ENCODE peak calls at places on chromosome 16, in six cellular contexts. N, X, U, F, E and O are unnamed samples. For H3K9me3, the result is how much of the 10 kb centered on the place peaks cover.

GRCh38 chr16:20803192-20803560 is 3.1 kb downstream of the ERI2 start:
- DNase-seq in X (no peak), E (no peak), F (no peak), U (no peak), N (no peak), O (no peak)

GRCh38 chr16:48300391-48300856 is 53.1 kb upstream of the ABCC11 start:
- DNase-seq in F (no peak), U (no peak), E (no peak), N (no peak), X (no peak), O (no peak)

GRCh38 chr16:66274335-66275110 is 92.0 kb upstream of the CDH5 start:
- DNase-seq in U (no peak), E (peak), X (no peak), N (peak), F (peak), O (no peak)

GRCh38 chr16:73949574-73950348 is 346.9 kb upstream of the PSMD7 start:
- DNase-seq in X (no peak), U (no peak), F (no peak), N (no peak), E (peak), O (no peak)

GRCh38 chr16:11016993-11017392 is 72.6 kb downstream of the CLEC16A start:
- DNase-seq in U (peak), N (peak), E (peak), F (peak), X (no peak), O (peak)

GRCh38 chr16:74480150-74481029 is 59.1 kb upstream of the CLEC18B start:
- DNase-seq in N (no peak), F (peak), X (no peak), U (no peak), E (peak), O (peak)

GRCh38 chr16:66364117-66364958 is 2.2 kb upstream of the CDH5 start:
- DNase-seq in E (no peak), X (no peak), N (no peak), F (peak), U (peak), O (peak)

GRCh38 chr16:64250866-64251265 is 871.0 kb downstream of the CDH11 start:
- DNase-seq in N (no peak), U (no peak), X (no peak), E (no peak), F (no peak), O (no peak)

GRCh38 chr16:27253526-27253930 is 15.0 kb downstream of the NSMCE1 start:
- DNase-seq in U (no peak), E (no peak), X (no peak), F (no peak), N (no peak), O (no peak)

GRCh38 chr16:85149776-85150175 is 37.5 kb upstream of the CIBAR2 start:
- DNase-seq in E (no peak), F (no peak), X (peak), N (no peak), U (no peak), O (no peak)

GRCh38 chr16:48504216-48504615 is 105.8 kb downstream of the N4BP1 start:
- DNase-seq in F (no peak), E (no peak), X (no peak), N (peak), U (no peak), O (no peak)

GRCh38 chr16:68472581-68472980 is 24.3 kb upstream of the SMPD3 start:
- DNase-seq in N (no peak), E (no peak), U (no peak), F (no peak), X (no peak), O (no peak)

GRCh38 chr16:30567991-30568638 is 3.4 kb downstream of the ZNF688 start:
- DNase-seq in X (peak), U (no peak), E (no peak), F (no peak), N (no peak), O (no peak)

GRCh38 chr16:1929578-1930337 is 11.5 kb upstream of the HS3ST6 start:
- DNase-seq in F (peak), X (peak), U (peak), E (peak), N (peak), O (peak)

GRCh38 chr16:86509759-86510464 is 415 bp upstream of the FOXF1 start:
- DNase-seq in E (no peak), N (no peak), U (peak), X (no peak), F (peak), O (peak)

GRCh38 chr16:85524630-85525463 is 88.3 kb upstream of the GSE1 start:
- DNase-seq in F (peak), E (no peak), X (peak), N (no peak), U (peak), O (no peak)

GRCh38 chr16:31664683-31665482 is 137.2 kb downstream of the AHSP start:
- DNase-seq in U (no peak), X (no peak), E (no peak), F (no peak), N (no peak), O (no peak)

GRCh38 chr16:11886881-11887280 is 28.9 kb downstream of the GSPT1 start:
- DNase-seq in N (no peak), U (no peak), F (no peak), X (no peak), E (no peak), O (no peak)

GRCh38 chr16:86343111-86343642 is 167.2 kb upstream of the FOXF1 start:
- DNase-seq in E (no peak), U (no peak), F (no peak), N (no peak), X (no peak), O (peak)

GRCh38 chr16:85321856-85322271 is 209.6 kb upstream of the CIBAR2 start:
- DNase-seq in N (peak), X (peak), E (peak), F (no peak), U (peak), O (peak)

GRCh38 chr16:14070877-14071575 is at the start of gene MRTFB:
- DNase-seq in X (peak), F (peak), U (peak), E (peak), N (peak), O (peak)

GRCh38 chr16:47061204-47061603 is 82.5 kb downstream of the NETO2 start:
- DNase-seq in E (no peak), X (no peak), N (peak), U (no peak), F (no peak), O (no peak)

GRCh38 chr16:4801962-4802658 is at the start of gene ROGDI:
- DNase-seq in X (peak), E (peak), N (peak), U (peak), F (peak), O (peak)

GRCh38 chr16:13936596-13937081 is 16.7 kb downstream of the ERCC4 start:
- DNase-seq in X (no peak), F (no peak), U (no peak), E (no peak), N (no peak), O (no peak)

GRCh38 chr16:11440657-11441012 is 95.4 kb downstream of the RMI2 start:
- DNase-seq in U (no peak), N (no peak), E (no peak), F (no peak), X (peak), O (no peak)

GRCh38 chr16:68236804-68237242 is 896 bp upstream of the ESRP2 start:
- DNase-seq in X (peak), U (no peak), F (no peak), N (no peak), E (peak), O (no peak)

GRCh38 chr16:1688807-1689560 is 10.9 kb downstream of the JPT2 start:
- DNase-seq in X (no peak), N (no peak), E (no peak), U (peak), F (no peak), O (no peak)

GRCh38 chr16:11259288-11259621 is 3.3 kb upstream of the SOCS1 start:
- DNase-seq in U (no peak), E (no peak), F (no peak), X (no peak), N (no peak), O (no peak)

GRCh38 chr16:31472559-31473203 is 729 bp downstream of the TGFB1I1 start:
- DNase-seq in U (peak), F (peak), N (peak), E (peak), X (peak), O (peak)

GRCh38 chr16:19860146-19861030 is 24.3 kb downstream of the GPRC5B start:
- DNase-seq in U (no peak), F (peak), X (no peak), E (no peak), N (no peak), O (no peak)

GRCh38 chr16:53836680-53837079 is 132.7 kb downstream of the FTO start:
- DNase-seq in N (no peak), E (no peak), X (no peak), F (no peak), U (no peak), O (no peak)

GRCh38 chr16:10835281-10835931 is 16.8 kb upstream of the TVP23A start:
- DNase-seq in E (no peak), N (no peak), U (no peak), F (no peak), X (no peak), O (no peak)

GRCh38 chr16:86502856-86503748 is 7.2 kb upstream of the FOXF1 start:
- DNase-seq in E (no peak), U (no peak), N (no peak), F (no peak), X (no peak), O (no peak)

GRCh38 chr16:27287051-27287811 is 18.7 kb upstream of the NSMCE1 start:
- DNase-seq in X (no peak), E (no peak), N (no peak), U (no peak), F (no peak), O (no peak)

GRCh38 chr16:30065112-30065942 is at the start of gene ALDOA:
- DNase-seq in N (peak), E (peak), U (peak), F (peak), X (peak), O (peak)

GRCh38 chr16:67198238-67198734 is 645 bp upstream of the ELMO3 start:
- DNase-seq in E (peak), F (no peak), U (peak), X (peak), N (no peak), O (peak)

GRCh38 chr16:50679676-50680555 is 1.2 kb downstream of the SNX20 start:
- DNase-seq in F (no peak), X (no peak), U (no peak), N (no peak), E (no peak), O (no peak)

GRCh38 chr16:50677351-50677750 is 3.8 kb downstream of the SNX20 start:
- DNase-seq in X (no peak), E (no peak), U (peak), N (no peak), F (peak), O (no peak)

GRCh38 chr16:50680556-50680893 is 587 bp downstream of the SNX20 start:
- DNase-seq in X (no peak), E (no peak), F (no peak), N (no peak), U (no peak), O (no peak)

GRCh38 chr16:50680907-50681885 is at the start of gene SNX20:
- DNase-seq in N (no peak), X (peak), E (peak), U (peak), F (no peak), O (peak)

DNA sequence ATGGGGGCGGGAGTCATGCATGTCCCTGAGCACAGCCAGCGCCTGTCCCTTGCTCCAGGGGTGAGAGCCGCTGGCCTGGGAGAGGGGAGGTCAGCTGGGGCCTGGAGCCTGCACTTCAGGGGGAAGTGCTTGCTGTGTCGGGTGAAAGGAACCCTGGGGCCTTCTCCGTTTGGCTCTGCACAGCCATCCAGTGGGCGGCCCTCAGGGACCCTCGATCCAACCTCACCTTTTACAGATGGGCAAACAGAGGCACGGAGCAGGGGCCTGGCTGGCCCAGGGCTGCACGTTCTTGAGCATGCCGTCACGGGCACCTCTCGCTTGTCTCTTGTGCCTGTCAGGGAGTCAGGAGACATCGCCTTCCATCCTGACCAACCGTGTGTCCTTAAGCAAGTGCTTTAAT is 1.8 kb downstream of the SNX20 start:
- DNase-seq in E (no peak), X (no peak), U (no peak), F (no peak), N (no peak), O (no peak)
- H3K9me3 ChIP-seq in E (under half), X (under half), U (under half), F (under half), N (under half), O (under half)

GRCh38 chr16:88773812-88774291 is 11.2 kb downstream of the PIEZO1 start:
- DNase-seq in E (no peak), U (peak), X (peak), N (peak), F (peak), O (peak)
- H3K4me3 ChIP-seq in E (no peak), U (peak), X (no peak), N (no peak), F (no peak), O (no peak)

GRCh38 chr16:3388325-3388724 is 12.5 kb downstream of the ZSCAN32 start:
- DNase-seq in N (no peak), U (no peak), X (no peak), F (no peak), E (no peak), O (no peak)

DNA sequence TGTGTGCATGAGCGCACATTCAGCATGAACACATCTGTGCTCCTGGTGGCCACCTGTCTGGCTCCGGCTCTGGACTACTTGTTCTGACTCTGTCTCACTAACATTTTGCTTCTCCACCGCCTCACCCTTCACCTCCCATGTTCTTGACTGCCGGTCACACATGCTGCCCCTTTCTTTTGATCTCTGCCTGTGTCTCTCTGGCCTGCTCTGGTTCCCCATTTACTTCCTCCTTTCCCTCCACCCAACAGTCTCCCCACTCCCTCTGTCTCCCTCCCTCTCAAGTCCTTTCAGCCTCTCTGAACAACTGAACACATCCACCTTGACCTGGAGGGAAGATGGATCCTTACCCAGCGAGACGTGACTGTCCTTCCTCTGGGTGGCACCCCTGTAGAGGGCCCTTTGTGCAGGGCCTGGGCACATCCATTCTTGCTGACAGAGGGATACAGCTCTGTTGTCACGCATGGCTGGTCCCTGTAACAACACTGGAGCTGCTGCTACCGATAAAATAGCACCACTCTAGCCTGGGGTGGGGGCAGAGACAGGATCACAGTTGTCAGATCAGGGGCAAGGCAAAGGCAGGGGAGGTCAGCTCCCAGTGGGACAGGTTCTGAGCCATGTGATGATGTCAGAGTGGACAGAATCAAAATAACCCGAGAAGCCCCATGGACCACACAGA is 11.0 kb downstream of the ZSCAN32 start:
- DNase-seq in N (no peak), F (no peak), X (no peak), U (no peak), E (no peak), O (no peak)
- H3K9me3 ChIP-seq in N (under half), F (under half), X (half or more), U (half or more), E (under half), O (under half)

GRCh38 chr16:57999971-58000705 is at the start of gene ZNF319:
- DNase-seq in F (no peak), E (peak), N (no peak), X (peak), U (peak), O (no peak)

GRCh38 chr16:57997528-57998265 is 2.8 kb downstream of the ZNF319 start:
- DNase-seq in E (no peak), F (no peak), X (peak), N (no peak), U (peak), O (no peak)

GRCh38 chr16:57998484-57998883 is 2.0 kb downstream of the ZNF319 start:
- DNase-seq in E (peak), U (peak), X (peak), F (no peak), N (no peak), O (peak)

GRCh38 chr16:57999366-57999970 is 1.0 kb downstream of the ZNF319 start:
- DNase-seq in X (no peak), F (peak), U (peak), N (no peak), E (peak), O (no peak)

DNA sequence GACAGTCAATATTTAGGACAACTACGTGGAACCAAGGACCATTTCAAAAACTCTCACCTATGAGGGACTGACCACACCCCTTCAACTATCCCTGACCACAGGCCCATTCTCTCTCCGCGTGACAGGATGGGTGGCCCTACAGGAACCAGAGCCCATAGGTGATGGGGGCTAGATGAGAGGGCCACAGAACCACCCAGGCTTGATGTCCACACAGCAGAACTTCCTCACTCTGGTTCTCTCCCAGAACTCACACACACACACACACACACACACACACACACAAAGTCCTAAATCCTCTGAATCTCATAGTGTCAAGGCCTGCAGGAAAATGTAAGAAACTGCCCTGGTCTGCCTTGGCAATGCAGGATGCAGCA is 1.5 kb downstream of the ZNF319 start:
- DNase-seq in N (no peak), X (no peak), U (peak), F (no peak), E (no peak), O (no peak)
- H3K4me3 ChIP-seq in N (no peak), X (no peak), U (peak), F (peak), E (no peak), O (no peak)

GRCh38 chr16:88289549-88290344 is 93.0 kb upstream of the ZNF469 start:
- DNase-seq in U (no peak), F (no peak), X (peak), E (no peak), N (no peak), O (no peak)
- H3K9me3 ChIP-seq in U (under half), F (under half), X (under half), E (under half), N (under half), O (under half)